ENCODE peak calls at places on chromosome 12, in six cellular contexts. V is breast epithelium, B is prostate gland, H is GM12878, D is vagina, P is esophagus muscularis mucosa. F is an unnamed sample.

GRCh38 chr12:81835783-81836182 is 76.6 kb upstream of the PPFIA2 start:
- DNase-seq in V (no peak), H (no peak), D (no peak), P (no peak), B (no peak), F (no peak)

GRCh38 chr12:6951551-6952120 is 480 bp downstream of the PTPN6 start:
- DNase-seq in P (no peak), D (no peak), V (no peak), B (no peak), H (no peak), F (no peak)

GRCh38 chr12:75315518-75315917 is 14.6 kb downstream of the CAPS2 start:
- DNase-seq in P (no peak), H (no peak), B (no peak), D (no peak), V (no peak), F (no peak)

GRCh38 chr12:92574046-92574783 is 128.6 kb upstream of the PLEKHG7 start:
- DNase-seq in B (no peak), H (no peak), V (no peak), D (no peak), P (no peak), F (no peak)

GRCh38 chr12:53486730-53487487 is 12.3 kb downstream of the MAP3K12 start:
- DNase-seq in B (no peak), P (no peak), V (no peak), D (no peak), H (no peak), F (no peak)

GRCh38 chr12:53210843-53211242 is 3.8 kb upstream of the ITGB7 start:
- DNase-seq in H (no peak), B (no peak), V (no peak), P (no peak), D (no peak), F (peak; percentile 61)

GRCh38 chr12:54161481-54162437 is 27.0 kb downstream of the SMUG1 start:
- DNase-seq in V (no peak), D (no peak), P (no peak), B (no peak), H (no peak), F (no peak)

GRCh38 chr12:55974308-55974724 is 438 bp downstream of the RAB5B start:
- DNase-seq in D (no peak), P (no peak), H (no peak), V (peak; percentile 61), B (peak; percentile 37), F (no peak)

GRCh38 chr12:31117203-31118011 is 43.7 kb downstream of the DDX11 start:
- DNase-seq in B (peak; percentile 40), D (no peak), P (no peak), H (no peak), V (no peak), F (peak; percentile 87)

GRCh38 chr12:52379536-52379935 is 5.9 kb downstream of the KRT84 start:
- DNase-seq in V (no peak), B (no peak), D (no peak), P (no peak), H (no peak), F (no peak)

GRCh38 chr12:21340406-21340805 is 5.7 kb upstream of the SLCO1A2 start:
- DNase-seq in P (no peak), B (no peak), H (no peak), V (no peak), D (no peak), F (no peak)

GRCh38 chr12:90679674-90680073 is 275.3 kb downstream of the CCER1 start:
- DNase-seq in D (no peak), V (no peak), H (no peak), B (no peak), P (no peak), F (no peak)

GRCh38 chr12:7937867-7938506 is 2.0 kb upstream of the SLC2A3 start:
- DNase-seq in D (no peak), H (no peak), V (no peak), B (no peak), P (no peak), F (no peak)

GRCh38 chr12:64083285-64084210 is 138.5 kb downstream of the KICS2 start:
- DNase-seq in P (no peak), V (peak; percentile 79), H (no peak), B (peak; percentile 92), D (no peak), F (no peak)

GRCh38 chr12:123267991-123268843 is 3.4 kb downstream of the CDK2AP1 start:
- DNase-seq in P (no peak), V (no peak), B (no peak), D (no peak), H (no peak), F (peak; percentile 83)

GRCh38 chr12:26122681-26123481 is 2.0 kb downstream of the BHLHE41 start:
- DNase-seq in D (no peak), P (peak; percentile 95), B (peak; percentile 64), V (peak; percentile 62), H (no peak), F (peak; percentile 86)

GRCh38 chr12:1013618-1014489 is 22.8 kb downstream of the ERC1 start:
- DNase-seq in D (no peak), V (no peak), H (no peak), B (no peak), P (no peak), F (no peak)

GRCh38 chr12:81692008-81692407 is 67.1 kb downstream of the PPFIA2 start:
- DNase-seq in V (no peak), H (no peak), D (no peak), P (no peak), B (no peak), F (no peak)

GRCh38 chr12:124411291-124411878 is 116.5 kb downstream of the RFLNA start:
- DNase-seq in H (no peak), D (no peak), P (peak; percentile 95), B (no peak), V (no peak), F (no peak)

GRCh38 chr12:32039341-32039740 is 67.3 kb upstream of the BICD1 start:
- DNase-seq in D (no peak), P (no peak), V (no peak), B (no peak), H (no peak), F (no peak)

GRCh38 chr12:57368349-57369095 is 62.3 kb downstream of the R3HDM2 start:
- DNase-seq in D (no peak), P (no peak), H (no peak), V (no peak), B (no peak), F (no peak)

GRCh38 chr12:79886917-79887519 is 47.9 kb downstream of the PPP1R12A start:
- DNase-seq in P (no peak), V (no peak), H (peak; percentile 23), B (no peak), D (no peak), F (no peak)

GRCh38 chr12:104294845-104295674 is 8.5 kb upstream of the EID3 start:
- DNase-seq in B (no peak), P (no peak), V (no peak), H (no peak), D (no peak), F (no peak)

GRCh38 chr12:49230176-49230575 is 34.7 kb upstream of the TUBA1C start:
- DNase-seq in D (no peak), H (no peak), B (no peak), V (no peak), P (no peak), F (no peak)

GRCh38 chr12:107418976-107419375 is 266.6 kb upstream of the PWP1 start:
- DNase-seq in P (no peak), V (no peak), D (no peak), H (no peak), B (no peak), F (no peak)

GRCh38 chr12:10331642-10332239 is 24.1 kb downstream of the KLRD1 start:
- DNase-seq in P (no peak), H (no peak), D (no peak), B (peak; percentile 12), V (no peak), F (no peak)

GRCh38 chr12:120115066-120115465 is 1.5 kb downstream of the RAB35 start:
- DNase-seq in P (no peak), H (no peak), V (no peak), D (no peak), B (no peak), F (no peak)

GRCh38 chr12:58583541-58583940 is 336.8 kb downstream of the LRIG3 start:
- DNase-seq in D (no peak), V (no peak), P (no peak), H (no peak), B (no peak), F (no peak)

DNA sequence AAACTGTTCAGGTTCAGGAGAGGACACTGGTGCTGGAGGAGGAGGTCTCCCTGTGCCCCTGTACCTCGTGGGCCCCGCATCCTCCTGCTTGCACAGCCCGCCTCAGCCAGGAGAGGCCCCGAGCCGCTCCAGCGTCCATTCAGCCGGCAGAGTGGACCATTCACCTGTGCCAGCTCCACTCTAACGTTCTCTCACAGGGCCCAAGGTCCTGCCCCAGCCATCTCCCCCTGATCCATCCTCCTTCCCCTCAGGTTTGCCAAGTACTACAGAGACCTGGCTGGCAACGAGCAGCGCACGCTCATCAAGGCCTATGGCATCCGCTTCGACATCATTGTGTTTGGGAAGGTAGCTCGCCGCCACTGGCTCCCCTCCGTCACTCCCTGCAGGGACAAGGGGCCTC is 22.2 kb downstream of the P2RX4 start:
- DNase-seq in P (no peak), V (no peak), D (no peak), H (no peak), B (no peak), F (peak; percentile 64)
- TF ChIP-seq POLR2AphosphoS5 in P (no peak), V (no peak), D (no peak), H (no peak), B (no peak), F (peak; percentile 43)

DNA sequence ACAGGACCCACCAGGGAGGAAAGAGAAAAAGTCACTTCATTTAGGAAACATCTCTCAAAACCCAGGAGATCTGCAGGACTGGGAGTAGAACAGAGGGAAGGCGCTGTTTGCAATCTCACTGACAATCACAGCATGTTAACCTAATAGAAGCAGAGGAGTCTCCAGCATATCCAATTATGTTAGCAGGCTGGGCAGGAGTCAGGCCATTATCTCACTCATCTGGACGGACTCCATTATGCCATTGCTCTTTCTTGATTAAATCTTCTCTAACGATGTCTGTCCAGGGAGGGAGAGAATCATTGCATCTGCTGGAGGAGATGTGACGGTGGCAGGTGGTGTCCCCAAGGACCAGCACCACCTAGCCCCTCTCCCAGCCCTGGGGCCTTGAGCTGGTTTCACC is 203.8 kb upstream of the SFSWAP start:
- DNase-seq in H (no peak), V (no peak), D (no peak), B (no peak), P (no peak), F (no peak)
- TF ChIP-seq POLR2A in H (no peak), V (no peak), D (no peak), B (no peak), P (no peak), F (no peak)

GRCh38 chr12:116722245-116722644 is 15.6 kb downstream of the SPRING1 start:
- DNase-seq in B (no peak), D (no peak), V (no peak), P (no peak), H (no peak), F (no peak)
- H3K36me3 ChIP-seq in B (no peaks in the 10 kb centered on the region), D (no peaks in the 10 kb centered on the region), V (no peaks in the 10 kb centered on the region), P (peaks cover 33% of the 10 kb centered on the region), H (peaks cover 5% of the 10 kb centered on the region), F (peaks cover 66% of the 10 kb centered on the region)

GRCh38 chr12:115646210-115646609 is 631.3 kb downstream of the MED13L start:
- DNase-seq in H (no peak), D (no peak), P (no peak), B (no peak), V (no peak), F (no peak)

DNA sequence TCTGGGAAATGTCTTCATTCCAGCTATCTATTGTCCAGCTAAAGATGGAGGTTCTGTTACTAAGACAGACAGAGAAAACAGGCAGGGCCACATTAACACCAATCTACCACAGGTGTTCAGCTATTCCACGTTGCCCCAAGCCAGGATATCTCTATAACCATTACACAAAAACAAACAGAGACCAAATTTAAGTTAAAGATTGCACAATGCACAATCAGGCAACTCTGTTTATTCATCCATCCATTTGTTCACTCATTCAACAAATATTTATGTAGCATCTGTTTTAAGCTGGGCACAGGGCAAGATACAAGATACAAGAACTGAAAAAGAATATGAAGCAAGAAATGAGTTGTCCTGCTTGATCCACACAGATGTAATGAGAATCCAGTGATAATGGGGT is 629.0 kb downstream of the MED13L start:
- DNase-seq in V (no peak), D (no peak), H (no peak), P (no peak), B (no peak), F (no peak)
- TF ChIP-seq POLR2AphosphoS5 in V (no peak), D (no peak), H (no peak), P (no peak), B (no peak), F (no peak)

F was measured in spleen.